ENCODE peak calls at places on chromosomes 5 and 9, in eight cellular contexts. One of them, this sample, is unnamed.

GRCh38 chr9:76729116-76729515 is 35.1 kb upstream of the PCA3 start:
- DNase-seq in progenitor cell of endocrine pancreas: no peak
- DNase-seq in uterus: no peak
- DNase-seq in omental fat pad: no peak
- DNase-seq in endothelial cell: no peak
- DNase-seq in A673: no peak
- DNase-seq in MCF 10A: no peak
- DNase-seq in cardiac fibroblast: no peak
- DNase-seq in this sample: no peak

GRCh38 chr9:1050125-1050895 is at the start of gene DMRT2:
- DNase-seq in uterus: peak; percentile 83
- DNase-seq in progenitor cell of endocrine pancreas: peak; percentile 83
- DNase-seq in endothelial cell: peak; percentile 91
- DNase-seq in MCF 10A: peak; percentile 77
- DNase-seq in A673: peak; percentile 63
- DNase-seq in omental fat pad: peak; percentile 49
- DNase-seq in cardiac fibroblast: peak; percentile 49
- DNase-seq in this sample: peak; percentile 84

GRCh38 chr9:89247431-89248370 is 63.3 kb upstream of the CKS2 start:
- DNase-seq in uterus: no peak
- DNase-seq in MCF 10A: peak; percentile 58
- DNase-seq in cardiac fibroblast: peak; percentile 17
- DNase-seq in A673: no peak
- DNase-seq in progenitor cell of endocrine pancreas: no peak
- DNase-seq in omental fat pad: no peak
- DNase-seq in endothelial cell: no peak
- DNase-seq in this sample: no peak

GRCh38 chr9:134658378-134658955 is 16.9 kb downstream of the COL5A1 start:
- DNase-seq in omental fat pad: no peak
- DNase-seq in endothelial cell: no peak
- DNase-seq in MCF 10A: no peak
- DNase-seq in uterus: no peak
- DNase-seq in A673: no peak
- DNase-seq in progenitor cell of endocrine pancreas: no peak
- DNase-seq in cardiac fibroblast: no peak
- DNase-seq in this sample: no peak

GRCh38 chr9:33506626-33507370 is 17.3 kb upstream of the ANKRD18B start:
- DNase-seq in MCF 10A: peak; percentile 63
- DNase-seq in uterus: no peak
- DNase-seq in progenitor cell of endocrine pancreas: no peak
- DNase-seq in cardiac fibroblast: peak; percentile 97
- DNase-seq in endothelial cell: no peak
- DNase-seq in omental fat pad: peak; percentile 31
- DNase-seq in A673: no peak
- DNase-seq in this sample: no peak

GRCh38 chr5:110038297-110038997 is 348.7 kb downstream of the MAN2A1 start:
- DNase-seq in endothelial cell: no peak
- DNase-seq in MCF 10A: no peak
- DNase-seq in cardiac fibroblast: peak; percentile 52
- DNase-seq in uterus: no peak
- DNase-seq in A673: no peak
- DNase-seq in progenitor cell of endocrine pancreas: no peak
- DNase-seq in omental fat pad: no peak
- DNase-seq in this sample: no peak

GRCh38 chr9:19184144-19184917 is 46.2 kb upstream of the DENND4C start:
- DNase-seq in A673: peak; percentile 37
- DNase-seq in progenitor cell of endocrine pancreas: no peak
- DNase-seq in uterus: peak; percentile 76
- DNase-seq in endothelial cell: no peak
- DNase-seq in cardiac fibroblast: peak; percentile 91
- DNase-seq in MCF 10A: peak; percentile 74
- DNase-seq in omental fat pad: peak; percentile 64
- DNase-seq in this sample: peak; percentile 71

GRCh38 chr9:24582363-24583126 is 36.8 kb upstream of the IZUMO3 start:
- DNase-seq in cardiac fibroblast: no peak
- DNase-seq in progenitor cell of endocrine pancreas: no peak
- DNase-seq in A673: no peak
- DNase-seq in omental fat pad: no peak
- DNase-seq in MCF 10A: no peak
- DNase-seq in endothelial cell: no peak
- DNase-seq in uterus: no peak
- DNase-seq in this sample: no peak

DNA sequence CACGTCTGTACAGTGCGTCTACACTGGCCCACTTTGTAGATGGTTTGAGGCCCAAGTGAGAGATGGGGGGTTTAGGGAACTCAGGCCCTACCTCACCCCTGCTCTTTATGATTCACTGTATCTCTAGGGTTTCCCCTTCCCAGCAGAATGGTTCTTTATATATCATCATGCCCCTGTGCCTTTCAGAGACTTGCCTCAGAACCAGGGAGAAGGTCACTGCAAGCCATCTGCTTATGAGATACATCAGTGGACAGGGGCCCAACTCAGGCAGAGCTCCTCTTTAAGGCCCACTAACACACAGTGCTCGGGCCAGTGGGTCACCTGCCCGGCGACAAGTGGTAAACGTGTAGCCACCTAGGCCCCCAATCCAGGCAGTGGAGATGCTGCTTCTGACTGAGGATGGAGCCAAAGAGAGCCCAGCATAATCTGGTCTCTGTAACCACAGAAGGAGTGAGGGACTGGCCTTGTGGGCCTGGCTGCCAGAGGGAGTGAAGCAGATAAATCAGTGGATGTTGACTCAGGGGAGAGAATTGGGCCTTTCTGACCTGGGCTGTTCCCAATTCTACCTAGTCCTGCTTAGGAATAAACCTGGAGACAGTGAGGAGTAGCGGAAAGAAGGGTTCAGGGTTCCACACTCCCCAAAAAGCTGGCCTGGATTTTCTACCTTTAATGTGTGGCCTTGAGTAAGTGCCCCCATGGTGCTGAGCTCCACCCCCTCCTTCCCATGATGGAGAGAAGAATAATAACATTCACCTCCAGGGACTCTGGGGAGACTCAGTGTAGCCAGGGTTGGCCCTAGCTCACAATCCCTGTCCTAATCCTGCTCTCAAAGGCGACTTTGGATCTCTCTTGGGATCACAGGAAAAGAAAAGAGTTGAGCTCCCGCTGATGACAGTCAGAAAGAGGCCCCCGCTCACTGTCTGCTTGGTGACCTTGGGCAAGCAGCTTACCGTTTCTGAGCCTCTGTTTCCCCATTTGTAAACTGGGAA is 2.8 kb upstream of the DUSP1 start:
- DNase-seq in progenitor cell of endocrine pancreas: no peak
- DNase-seq in omental fat pad: no peak
- DNase-seq in MCF 10A: no peak
- DNase-seq in A673: no peak
- DNase-seq in cardiac fibroblast: peak; percentile 58
- DNase-seq in uterus: peak; percentile 51
- DNase-seq in endothelial cell: no peak
- DNase-seq in this sample: no peak
- TF ChIP-seq CTCF in progenitor cell of endocrine pancreas: no peak
- TF ChIP-seq CTCF in omental fat pad: no peak
- TF ChIP-seq CTCF in MCF 10A: no peak
- TF ChIP-seq CTCF in A673: no peak
- TF ChIP-seq CTCF in cardiac fibroblast: no peak
- TF ChIP-seq CTCF in uterus: no peak
- TF ChIP-seq CTCF in endothelial cell: no peak
- TF ChIP-seq CTCF in this sample: no peak

GRCh38 chr5:50995285-50995942 is 329.0 kb downstream of the PARP8 start:
- DNase-seq in progenitor cell of endocrine pancreas: no peak
- DNase-seq in cardiac fibroblast: no peak
- DNase-seq in MCF 10A: no peak
- DNase-seq in endothelial cell: no peak
- DNase-seq in uterus: no peak
- DNase-seq in A673: peak; percentile 23
- DNase-seq in omental fat pad: no peak
- DNase-seq in this sample: no peak
- TF ChIP-seq CTCF in progenitor cell of endocrine pancreas: no peak
- TF ChIP-seq CTCF in cardiac fibroblast: no peak
- TF ChIP-seq CTCF in MCF 10A: no peak
- TF ChIP-seq CTCF in endothelial cell: no peak
- TF ChIP-seq CTCF in uterus: no peak
- TF ChIP-seq CTCF in A673: peak; percentile 21
- TF ChIP-seq CTCF in omental fat pad: no peak
- TF ChIP-seq CTCF in this sample: no peak

DNA sequence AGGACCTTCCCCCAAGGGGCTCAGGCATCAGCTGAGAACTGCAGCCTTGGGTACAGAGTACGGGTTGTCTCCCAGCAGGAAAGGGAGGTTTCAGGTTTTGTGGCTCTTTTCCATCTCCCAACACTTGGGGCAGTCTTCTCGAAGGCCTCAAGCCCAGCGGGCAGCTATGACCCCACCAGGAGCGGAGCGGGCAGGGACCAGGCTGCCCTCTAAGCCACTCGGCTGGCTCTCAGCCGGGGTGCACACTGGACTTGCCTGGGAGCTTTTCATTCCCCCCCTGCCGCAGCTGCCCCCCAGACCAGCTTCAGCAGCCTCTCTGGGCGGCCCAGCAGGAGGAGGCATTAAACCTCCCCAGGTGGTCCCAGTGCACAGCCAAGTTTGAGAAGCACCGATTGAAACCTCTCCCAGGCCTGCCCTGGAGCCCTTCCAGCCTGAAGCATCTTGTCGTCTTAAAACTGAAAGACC is 20.8 kb downstream of the NTNG2 start:
- DNase-seq in omental fat pad: no peak
- DNase-seq in uterus: peak; percentile 29
- DNase-seq in cardiac fibroblast: peak; percentile 29
- DNase-seq in A673: peak; percentile 71
- DNase-seq in progenitor cell of endocrine pancreas: no peak
- DNase-seq in MCF 10A: no peak
- DNase-seq in endothelial cell: peak; percentile 37
- DNase-seq in this sample: no peak
- TF ChIP-seq CTCF in omental fat pad: no peak
- TF ChIP-seq CTCF in uterus: no peak
- TF ChIP-seq CTCF in cardiac fibroblast: peak; percentile 27
- TF ChIP-seq CTCF in A673: peak; percentile 52
- TF ChIP-seq CTCF in progenitor cell of endocrine pancreas: peak; percentile 46
- TF ChIP-seq CTCF in MCF 10A: no peak
- TF ChIP-seq CTCF in endothelial cell: no peak
- TF ChIP-seq CTCF in this sample: no peak

DNA sequence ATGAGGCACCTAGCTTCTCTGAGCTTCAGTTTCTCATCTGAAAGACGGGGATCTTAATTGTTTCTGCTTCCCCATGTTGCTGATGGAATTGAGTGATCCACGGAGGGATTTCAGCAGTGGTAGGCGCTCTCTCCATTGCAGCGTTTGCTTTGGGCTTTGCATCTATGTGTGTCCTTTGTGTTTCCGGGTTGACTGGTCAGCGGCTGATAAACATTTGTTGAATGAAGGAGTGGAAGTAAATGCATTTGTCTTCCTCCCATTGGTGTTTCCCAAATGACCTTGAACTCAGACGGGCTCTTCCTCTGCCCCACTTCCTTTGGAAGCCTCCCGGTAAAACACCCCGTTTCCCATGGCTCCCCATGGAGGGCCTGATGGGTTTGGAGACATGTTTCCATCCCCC is 117.2 kb downstream of the GAPVD1 start:
- DNase-seq in uterus: no peak
- DNase-seq in MCF 10A: no peak
- DNase-seq in A673: no peak
- DNase-seq in progenitor cell of endocrine pancreas: no peak
- DNase-seq in endothelial cell: no peak
- DNase-seq in cardiac fibroblast: no peak
- DNase-seq in omental fat pad: no peak
- DNase-seq in this sample: no peak
- TF ChIP-seq CTCF in uterus: no peak
- TF ChIP-seq CTCF in MCF 10A: no peak
- TF ChIP-seq CTCF in A673: no peak
- TF ChIP-seq CTCF in progenitor cell of endocrine pancreas: no peak
- TF ChIP-seq CTCF in endothelial cell: no peak
- TF ChIP-seq CTCF in cardiac fibroblast: no peak
- TF ChIP-seq CTCF in omental fat pad: no peak
- TF ChIP-seq CTCF in this sample: no peak

GRCh38 chr5:14557840-14558239 is 23.8 kb upstream of the OTULINL start:
- DNase-seq in uterus: no peak
- DNase-seq in progenitor cell of endocrine pancreas: no peak
- DNase-seq in cardiac fibroblast: peak; percentile 37
- DNase-seq in A673: no peak
- DNase-seq in endothelial cell: no peak
- DNase-seq in MCF 10A: no peak
- DNase-seq in omental fat pad: no peak
- DNase-seq in this sample: no peak
- TF ChIP-seq CTCF in uterus: no peak
- TF ChIP-seq CTCF in progenitor cell of endocrine pancreas: no peak
- TF ChIP-seq CTCF in cardiac fibroblast: no peak
- TF ChIP-seq CTCF in A673: no peak
- TF ChIP-seq CTCF in endothelial cell: no peak
- TF ChIP-seq CTCF in MCF 10A: no peak
- TF ChIP-seq CTCF in omental fat pad: no peak
- TF ChIP-seq CTCF in this sample: no peak

This sample was measured in heart right ventricle.